ENCODE peak calls at places on chromosomes 13 and 19, in seven cellular contexts. R is fibroblast of pulmonary artery; K is GM20000; S is pancreas; P is NCI-H2107; M is stimulated activated CD4-positive, alpha-beta T cell treated with anti-CD3 and anti-CD28 coated beads, Interleukin-15, amount 100 ng/mL, for 1 hour; Y is HuH-7.5. W is an unnamed sample.

GRCh38 chr13:98910501-98910951 is 67.3 kb downstream of the DOCK9 start:
- DNase-seq in R (peak), K (no peak), S (no peak), P (no peak), M (no peak), Y (no peak), W (no peak)

GRCh38 chr13:55403887-55404487 is 1736.7 kb upstream of the PRR20A start:
- DNase-seq in R (no peak), K (no peak), S (no peak), P (no peak), M (no peak), Y (no peak), W (no peak)

GRCh38 chr13:77329133-77330008 is 2.5 kb upstream of the MYCBP2 start:
- DNase-seq in R (peak), K (peak), S (peak), P (peak), M (peak), Y (peak), W (peak)

GRCh38 chr13:46339035-46339666 is 47.9 kb downstream of the RUBCNL start:
- DNase-seq in R (peak), K (peak), S (no peak), P (no peak), M (no peak), Y (no peak), W (no peak)

GRCh38 chr19:32863841-32864240 is 5.7 kb downstream of the SLC7A9 start:
- DNase-seq in R (no peak), K (no peak), S (no peak), P (no peak), M (no peak), Y (no peak), W (no peak)

GRCh38 chr13:40639226-40639681 is 27.2 kb downstream of the FOXO1 start:
- DNase-seq in R (peak), K (no peak), S (no peak), P (no peak), M (no peak), Y (no peak), W (no peak)

GRCh38 chr19:45346449-45346848 is 5.9 kb downstream of the KLC3 start:
- DNase-seq in R (no peak), K (no peak), S (no peak), P (no peak), M (no peak), Y (no peak), W (peak)

GRCh38 chr13:59873856-59874255 is 289.9 kb downstream of the DIAPH3 start:
- DNase-seq in R (no peak), K (no peak), S (no peak), P (no peak), M (no peak), Y (no peak), W (no peak)

GRCh38 chr19:15010497-15011255 is 31.0 kb upstream of the SLC1A6 start:
- DNase-seq in R (no peak), K (no peak), S (no peak), P (no peak), M (no peak), Y (no peak), W (no peak)

GRCh38 chr19:15900504-15900903 is 2.6 kb upstream of the CYP4F2 start:
- DNase-seq in R (no peak), K (no peak), S (no peak), P (no peak), M (no peak), Y (no peak), W (no peak)

GRCh38 chr19:13102666-13103584 is at the start of gene LYL1:
- DNase-seq in R (peak), K (peak), S (no peak), P (no peak), M (no peak), Y (peak), W (peak)

GRCh38 chr13:38947049-38947448 is 43.6 kb downstream of the STOML3 start:
- DNase-seq in R (no peak), K (no peak), S (no peak), P (no peak), M (no peak), Y (no peak), W (no peak)

GRCh38 chr19:42344336-42344893 is 19.0 kb downstream of the MEGF8 start:
- DNase-seq in R (no peak), K (no peak), S (no peak), P (no peak), M (no peak), Y (no peak), W (no peak)

GRCh38 chr13:19967619-19968018 is 9.1 kb downstream of the ZMYM2 start:
- DNase-seq in R (no peak), K (no peak), S (no peak), P (no peak), M (no peak), Y (no peak), W (no peak)

GRCh38 chr19:12866416-12867119 is 14.7 kb downstream of the DNASE2 start:
- DNase-seq in R (no peak), K (no peak), S (peak), P (no peak), M (no peak), Y (no peak), W (no peak)